ENCODE peak calls at places on chromosomes 13 and 19, in ten cellular contexts. One of them, this sample, is unnamed.

GRCh38 chr19:13887529-13887928 is 10.6 kb downstream of the NANOS3 start:
- DNase-seq in stimulated activated CD8-positive, alpha-beta memory T cell treated with anti-CD3 and anti-CD28 coated beads, Interleukin-4, amount 100 ng/mL, for 48 hours: no peak
- DNase-seq in NCI-H2029: no peak
- DNase-seq in skeletal muscle cell: no peak
- DNase-seq in progenitor cell of endocrine pancreas: no peak
- DNase-seq in activated naive CD4-positive, alpha-beta T cell treated with Interleukin-2 at 50 U/mL for 16 hours: no peak
- DNase-seq in T-cell: no peak
- DNase-seq in HS-27A: no peak
- DNase-seq in KBM-7: no peak
- DNase-seq in thyroid gland: no peak
- DNase-seq in this sample: no peak

GRCh38 chr13:31859546-31859945 is 120.2 kb downstream of the RXFP2 start:
- DNase-seq in stimulated activated CD8-positive, alpha-beta memory T cell treated with anti-CD3 and anti-CD28 coated beads, Interleukin-4, amount 100 ng/mL, for 48 hours: no peak
- DNase-seq in NCI-H2029: peak
- DNase-seq in skeletal muscle cell: peak
- DNase-seq in progenitor cell of endocrine pancreas: no peak
- DNase-seq in activated naive CD4-positive, alpha-beta T cell treated with Interleukin-2 at 50 U/mL for 16 hours: no peak
- DNase-seq in T-cell: no peak
- DNase-seq in HS-27A: no peak
- DNase-seq in KBM-7: no peak
- DNase-seq in thyroid gland: no peak
- DNase-seq in this sample: no peak

GRCh38 chr13:39415403-39415802 is 187.6 kb downstream of the LHFPL6 start:
- DNase-seq in stimulated activated CD8-positive, alpha-beta memory T cell treated with anti-CD3 and anti-CD28 coated beads, Interleukin-4, amount 100 ng/mL, for 48 hours: no peak
- DNase-seq in NCI-H2029: no peak
- DNase-seq in skeletal muscle cell: no peak
- DNase-seq in progenitor cell of endocrine pancreas: no peak
- DNase-seq in activated naive CD4-positive, alpha-beta T cell treated with Interleukin-2 at 50 U/mL for 16 hours: no peak
- DNase-seq in T-cell: no peak
- DNase-seq in HS-27A: no peak
- DNase-seq in KBM-7: peak
- DNase-seq in thyroid gland: peak
- DNase-seq in this sample: peak

GRCh38 chr19:6720369-6721112 is at the start of gene C3:
- DNase-seq in stimulated activated CD8-positive, alpha-beta memory T cell treated with anti-CD3 and anti-CD28 coated beads, Interleukin-4, amount 100 ng/mL, for 48 hours: no peak
- DNase-seq in NCI-H2029: no peak
- DNase-seq in skeletal muscle cell: no peak
- DNase-seq in progenitor cell of endocrine pancreas: no peak
- DNase-seq in activated naive CD4-positive, alpha-beta T cell treated with Interleukin-2 at 50 U/mL for 16 hours: no peak
- DNase-seq in T-cell: no peak
- DNase-seq in HS-27A: no peak
- DNase-seq in KBM-7: no peak
- DNase-seq in thyroid gland: peak
- DNase-seq in this sample: no peak

GRCh38 chr19:48696353-48697010 is 711 bp downstream of the FUT2 start:
- DNase-seq in stimulated activated CD8-positive, alpha-beta memory T cell treated with anti-CD3 and anti-CD28 coated beads, Interleukin-4, amount 100 ng/mL, for 48 hours: no peak
- DNase-seq in NCI-H2029: no peak
- DNase-seq in skeletal muscle cell: no peak
- DNase-seq in progenitor cell of endocrine pancreas: no peak
- DNase-seq in activated naive CD4-positive, alpha-beta T cell treated with Interleukin-2 at 50 U/mL for 16 hours: no peak
- DNase-seq in T-cell: peak
- DNase-seq in HS-27A: no peak
- DNase-seq in KBM-7: no peak
- DNase-seq in thyroid gland: no peak
- DNase-seq in this sample: no peak

GRCh38 chr13:29494520-29494919 is 101.0 kb downstream of the SLC7A1 start:
- DNase-seq in stimulated activated CD8-positive, alpha-beta memory T cell treated with anti-CD3 and anti-CD28 coated beads, Interleukin-4, amount 100 ng/mL, for 48 hours: no peak
- DNase-seq in NCI-H2029: no peak
- DNase-seq in skeletal muscle cell: no peak
- DNase-seq in progenitor cell of endocrine pancreas: no peak
- DNase-seq in activated naive CD4-positive, alpha-beta T cell treated with Interleukin-2 at 50 U/mL for 16 hours: no peak
- DNase-seq in T-cell: no peak
- DNase-seq in HS-27A: no peak
- DNase-seq in KBM-7: no peak
- DNase-seq in thyroid gland: no peak
- DNase-seq in this sample: no peak

GRCh38 chr13:67769063-67769986 is 539.2 kb upstream of the PCDH9 start:
- DNase-seq in stimulated activated CD8-positive, alpha-beta memory T cell treated with anti-CD3 and anti-CD28 coated beads, Interleukin-4, amount 100 ng/mL, for 48 hours: no peak
- DNase-seq in NCI-H2029: no peak
- DNase-seq in skeletal muscle cell: no peak
- DNase-seq in progenitor cell of endocrine pancreas: no peak
- DNase-seq in activated naive CD4-positive, alpha-beta T cell treated with Interleukin-2 at 50 U/mL for 16 hours: no peak
- DNase-seq in T-cell: no peak
- DNase-seq in HS-27A: no peak
- DNase-seq in KBM-7: no peak
- DNase-seq in thyroid gland: no peak
- DNase-seq in this sample: no peak

GRCh38 chr13:23725922-23726321 is 155.7 kb downstream of the TNFRSF19 start:
- DNase-seq in stimulated activated CD8-positive, alpha-beta memory T cell treated with anti-CD3 and anti-CD28 coated beads, Interleukin-4, amount 100 ng/mL, for 48 hours: no peak
- DNase-seq in NCI-H2029: no peak
- DNase-seq in skeletal muscle cell: no peak
- DNase-seq in progenitor cell of endocrine pancreas: no peak
- DNase-seq in activated naive CD4-positive, alpha-beta T cell treated with Interleukin-2 at 50 U/mL for 16 hours: no peak
- DNase-seq in T-cell: no peak
- DNase-seq in HS-27A: no peak
- DNase-seq in KBM-7: no peak
- DNase-seq in thyroid gland: no peak
- DNase-seq in this sample: no peak

GRCh38 chr19:13117772-13118423 is at the start of gene NACC1:
- DNase-seq in stimulated activated CD8-positive, alpha-beta memory T cell treated with anti-CD3 and anti-CD28 coated beads, Interleukin-4, amount 100 ng/mL, for 48 hours: peak
- DNase-seq in NCI-H2029: peak
- DNase-seq in skeletal muscle cell: peak
- DNase-seq in progenitor cell of endocrine pancreas: peak
- DNase-seq in activated naive CD4-positive, alpha-beta T cell treated with Interleukin-2 at 50 U/mL for 16 hours: peak
- DNase-seq in T-cell: peak
- DNase-seq in HS-27A: no peak
- DNase-seq in KBM-7: peak
- DNase-seq in thyroid gland: peak
- DNase-seq in this sample: peak

GRCh38 chr13:94716016-94716415 is 3.7 kb upstream of the SOX21 start:
- DNase-seq in stimulated activated CD8-positive, alpha-beta memory T cell treated with anti-CD3 and anti-CD28 coated beads, Interleukin-4, amount 100 ng/mL, for 48 hours: no peak
- DNase-seq in NCI-H2029: no peak
- DNase-seq in skeletal muscle cell: no peak
- DNase-seq in progenitor cell of endocrine pancreas: no peak
- DNase-seq in activated naive CD4-positive, alpha-beta T cell treated with Interleukin-2 at 50 U/mL for 16 hours: no peak
- DNase-seq in T-cell: no peak
- DNase-seq in HS-27A: no peak
- DNase-seq in KBM-7: peak
- DNase-seq in thyroid gland: no peak
- DNase-seq in this sample: no peak